ENCODE peak calls at places on chromosomes 2 and 18, in seven cellular contexts. F is endothelial cell; K is central memory CD4-positive, alpha-beta T cell; Q is left colon; Z is nucleus accumbens; D is transverse colon; W is effector memory CD8-positive, alpha-beta T cell. E is an unnamed sample.

GRCh38 chr2:109206569-109207145 is 77.7 kb downstream of the SH3RF3 start:
- DNase-seq in W (no peak), K (no peak), Q (no peak), F (no peak), Z (no peak), D (no peak), E (no peak)

GRCh38 chr2:42838133-42838532 is 45.8 kb upstream of the HAAO start:
- DNase-seq in D (no peak), F (no peak), Z (no peak), Q (peak), K (no peak), W (no peak), E (no peak)

GRCh38 chr2:190277234-190278112 is 42.2 kb downstream of the HIBCH start:
- DNase-seq in D (peak), W (no peak), Q (no peak), K (no peak), Z (no peak), F (peak), E (no peak)

GRCh38 chr2:21198637-21199036 is 74.9 kb downstream of the TDRD15 start:
- DNase-seq in D (no peak), W (no peak), K (no peak), Z (no peak), F (no peak), Q (no peak), E (no peak)

GRCh38 chr2:60212174-60212945 is 341.1 kb downstream of the BCL11A start:
- DNase-seq in Q (no peak), K (no peak), D (no peak), F (no peak), Z (no peak), W (no peak), E (no peak)

GRCh38 chr18:38923136-38923535 is 1357.5 kb upstream of the CELF4 start:
- DNase-seq in Z (no peak), Q (no peak), F (no peak), W (no peak), K (no peak), D (no peak), E (no peak)

GRCh38 chr2:15665067-15665942 is 73.6 kb downstream of the DDX1 start:
- DNase-seq in Q (no peak), Z (no peak), D (peak), W (no peak), K (no peak), F (no peak), E (no peak)

GRCh38 chr2:9753665-9754531 is 89.4 kb upstream of the TAF1B start:
- DNase-seq in Q (peak), D (peak), W (peak), K (peak), Z (no peak), F (no peak), E (peak)

GRCh38 chr2:58535182-58535581 is 294.1 kb upstream of the FANCL start:
- DNase-seq in Z (no peak), W (no peak), F (no peak), K (no peak), D (no peak), Q (no peak), E (no peak)

GRCh38 chr2:215812966-215813365 is 200.4 kb downstream of the MREG start:
- DNase-seq in Z (no peak), K (no peak), Q (no peak), F (no peak), W (no peak), D (no peak), E (no peak)

GRCh38 chr18:45910405-45911023 is 56.6 kb downstream of the EPG5 start:
- DNase-seq in F (peak), K (peak), Z (no peak), D (peak), Q (no peak), W (peak), E (peak)

GRCh38 chr18:62576858-62577512 is 54.2 kb downstream of the ZCCHC2 start:
- DNase-seq in W (no peak), D (no peak), Z (no peak), Q (no peak), F (no peak), K (no peak), E (no peak)

GRCh38 chr18:55763298-55763697 is 175.3 kb upstream of the TCF4 start:
- DNase-seq in K (no peak), F (no peak), Z (no peak), Q (no peak), D (no peak), W (no peak), E (no peak)

GRCh38 chr18:48623468-48624220 is 84.8 kb downstream of the CTIF start:
- DNase-seq in F (no peak), D (no peak), Q (no peak), Z (no peak), K (no peak), W (no peak), E (no peak)